ENCODE peak calls at places on chromosomes 2 and 18, in seven cellular contexts. One of them, this sample, is unnamed.

GRCh38 chr2:16971722-16972234 is 306.1 kb upstream of the CYRIA start:
- DNase-seq in H9: no peak
- DNase-seq in neuronal stem cell: no peak
- DNase-seq in mesendoderm: no peak
- DNase-seq in trophoblast cell: no peak
- DNase-seq in IMR-90: no peak
- DNase-seq in mesenchymal stem cell: no peak
- DNase-seq in this sample: no peak

GRCh38 chr2:190553254-190553653 is 18.7 kb upstream of the NEMP2 start:
- DNase-seq in H9: no peak
- DNase-seq in neuronal stem cell: no peak
- DNase-seq in mesendoderm: no peak
- DNase-seq in trophoblast cell: no peak
- DNase-seq in IMR-90: no peak
- DNase-seq in mesenchymal stem cell: no peak
- DNase-seq in this sample: no peak

GRCh38 chr2:86135653-86136052 is 29.6 kb downstream of the PTCD3 start:
- DNase-seq in H9: no peak
- DNase-seq in neuronal stem cell: no peak
- DNase-seq in mesendoderm: no peak
- DNase-seq in trophoblast cell: no peak
- DNase-seq in IMR-90: no peak
- DNase-seq in mesenchymal stem cell: no peak
- DNase-seq in this sample: no peak

GRCh38 chr2:106976548-106976947 is 90.6 kb upstream of the ST6GAL2 start:
- DNase-seq in H9: no peak
- DNase-seq in neuronal stem cell: no peak
- DNase-seq in mesendoderm: no peak
- DNase-seq in trophoblast cell: no peak
- DNase-seq in IMR-90: no peak
- DNase-seq in mesenchymal stem cell: no peak
- DNase-seq in this sample: no peak

GRCh38 chr18:3652380-3653262 is 202.6 kb downstream of the TGIF1 start:
- DNase-seq in H9: peak
- DNase-seq in neuronal stem cell: no peak
- DNase-seq in mesendoderm: peak
- DNase-seq in trophoblast cell: peak
- DNase-seq in IMR-90: peak
- DNase-seq in mesenchymal stem cell: peak
- DNase-seq in this sample: peak

GRCh38 chr2:223837290-223838061 is at the start of gene AP1S3:
- DNase-seq in H9: peak
- DNase-seq in neuronal stem cell: peak
- DNase-seq in mesendoderm: peak
- DNase-seq in trophoblast cell: peak
- DNase-seq in IMR-90: peak
- DNase-seq in mesenchymal stem cell: peak
- DNase-seq in this sample: peak

GRCh38 chr2:88626171-88627054 is 851 bp downstream of the EIF2AK3 start:
- DNase-seq in H9: peak
- DNase-seq in neuronal stem cell: peak
- DNase-seq in mesendoderm: peak
- DNase-seq in trophoblast cell: peak
- DNase-seq in IMR-90: no peak
- DNase-seq in mesenchymal stem cell: peak
- DNase-seq in this sample: no peak

GRCh38 chr2:241000831-241001321 is 2.5 kb downstream of the SNED1 start:
- DNase-seq in H9: no peak
- DNase-seq in neuronal stem cell: no peak
- DNase-seq in mesendoderm: no peak
- DNase-seq in trophoblast cell: no peak
- DNase-seq in IMR-90: no peak
- DNase-seq in mesenchymal stem cell: no peak
- DNase-seq in this sample: peak

GRCh38 chr2:205892141-205893064 is 193.6 kb downstream of the INO80D start:
- DNase-seq in H9: no peak
- DNase-seq in neuronal stem cell: peak
- DNase-seq in mesendoderm: no peak
- DNase-seq in trophoblast cell: peak
- DNase-seq in IMR-90: peak
- DNase-seq in mesenchymal stem cell: no peak
- DNase-seq in this sample: no peak

GRCh38 chr2:219398721-219399333 is 11.1 kb upstream of the DNPEP start:
- DNase-seq in H9: no peak
- DNase-seq in neuronal stem cell: no peak
- DNase-seq in mesendoderm: no peak
- DNase-seq in trophoblast cell: no peak
- DNase-seq in IMR-90: peak
- DNase-seq in mesenchymal stem cell: peak
- DNase-seq in this sample: no peak

GRCh38 chr2:179410552-179411356 is 146.1 kb upstream of the SESTD1 start:
- DNase-seq in H9: peak
- DNase-seq in neuronal stem cell: peak
- DNase-seq in mesendoderm: peak
- DNase-seq in trophoblast cell: peak
- DNase-seq in IMR-90: peak
- DNase-seq in mesenchymal stem cell: peak
- DNase-seq in this sample: no peak

GRCh38 chr2:1542971-1543370 is 129.7 kb downstream of the TPO start:
- DNase-seq in H9: no peak
- DNase-seq in neuronal stem cell: no peak
- DNase-seq in mesendoderm: no peak
- DNase-seq in trophoblast cell: no peak
- DNase-seq in IMR-90: no peak
- DNase-seq in mesenchymal stem cell: no peak
- DNase-seq in this sample: no peak

GRCh38 chr18:12276736-12277554 is 22.8 kb downstream of the CIDEA start:
- DNase-seq in H9: no peak
- DNase-seq in neuronal stem cell: no peak
- DNase-seq in mesendoderm: no peak
- DNase-seq in trophoblast cell: no peak
- DNase-seq in IMR-90: peak
- DNase-seq in mesenchymal stem cell: no peak
- DNase-seq in this sample: no peak

GRCh38 chr2:96500385-96501066 is 4.6 kb downstream of the NEURL3 start:
- DNase-seq in H9: no peak
- DNase-seq in neuronal stem cell: no peak
- DNase-seq in mesendoderm: no peak
- DNase-seq in trophoblast cell: no peak
- DNase-seq in IMR-90: no peak
- DNase-seq in mesenchymal stem cell: no peak
- DNase-seq in this sample: peak

GRCh38 chr2:226835420-226835795 is 446 bp upstream of the RHBDD1 start:
- DNase-seq in H9: peak
- DNase-seq in neuronal stem cell: no peak
- DNase-seq in mesendoderm: peak
- DNase-seq in trophoblast cell: no peak
- DNase-seq in IMR-90: peak
- DNase-seq in mesenchymal stem cell: no peak
- DNase-seq in this sample: no peak

GRCh38 chr18:68991281-68991680 is 193.4 kb downstream of the CCDC102B start:
- DNase-seq in H9: no peak
- DNase-seq in neuronal stem cell: no peak
- DNase-seq in mesendoderm: peak
- DNase-seq in trophoblast cell: no peak
- DNase-seq in IMR-90: peak
- DNase-seq in mesenchymal stem cell: peak
- DNase-seq in this sample: no peak

GRCh38 chr2:207750876-207751275 is 18.8 kb downstream of the FZD5 start:
- DNase-seq in H9: no peak
- DNase-seq in neuronal stem cell: no peak
- DNase-seq in mesendoderm: no peak
- DNase-seq in trophoblast cell: no peak
- DNase-seq in IMR-90: no peak
- DNase-seq in mesenchymal stem cell: no peak
- DNase-seq in this sample: no peak

GRCh38 chr2:149082781-149083180 is 44.3 kb downstream of the LYPD6B start:
- DNase-seq in H9: peak
- DNase-seq in neuronal stem cell: no peak
- DNase-seq in mesendoderm: no peak
- DNase-seq in trophoblast cell: peak
- DNase-seq in IMR-90: no peak
- DNase-seq in mesenchymal stem cell: no peak
- DNase-seq in this sample: no peak

GRCh38 chr18:79949571-79950439 is 1.6 kb downstream of the SLC66A2 start:
- DNase-seq in H9: peak
- DNase-seq in neuronal stem cell: no peak
- DNase-seq in mesendoderm: no peak
- DNase-seq in trophoblast cell: no peak
- DNase-seq in IMR-90: no peak
- DNase-seq in mesenchymal stem cell: no peak
- DNase-seq in this sample: no peak

GRCh38 chr2:233124449-233125080 is 64.4 kb downstream of the INPP5D start:
- DNase-seq in H9: no peak
- DNase-seq in neuronal stem cell: no peak
- DNase-seq in mesendoderm: no peak
- DNase-seq in trophoblast cell: peak
- DNase-seq in IMR-90: no peak
- DNase-seq in mesenchymal stem cell: no peak
- DNase-seq in this sample: no peak

GRCh38 chr2:26607698-26608097 is 33.5 kb downstream of the CIB4 start:
- DNase-seq in H9: peak
- DNase-seq in neuronal stem cell: no peak
- DNase-seq in mesendoderm: no peak
- DNase-seq in trophoblast cell: no peak
- DNase-seq in IMR-90: no peak
- DNase-seq in mesenchymal stem cell: no peak
- DNase-seq in this sample: no peak

GRCh38 chr2:58976374-58977055 is 735.4 kb upstream of the FANCL start:
- DNase-seq in H9: no peak
- DNase-seq in neuronal stem cell: no peak
- DNase-seq in mesendoderm: peak
- DNase-seq in trophoblast cell: peak
- DNase-seq in IMR-90: no peak
- DNase-seq in mesenchymal stem cell: no peak
- DNase-seq in this sample: no peak
- H2BK5ac ChIP-seq in H9: no peak
- H2BK5ac ChIP-seq in neuronal stem cell: no peak
- H2BK5ac ChIP-seq in mesendoderm: no peak
- H2BK5ac ChIP-seq in trophoblast cell: no peak
- H2BK5ac ChIP-seq in IMR-90: no peak
- H2BK5ac ChIP-seq in mesenchymal stem cell: no peak
- H2BK5ac ChIP-seq in this sample: peak

GRCh38 chr2:69366-70344 is 23.4 kb upstream of the FAM110C start:
- DNase-seq in H9: peak
- DNase-seq in neuronal stem cell: no peak
- DNase-seq in mesendoderm: peak
- DNase-seq in trophoblast cell: no peak
- DNase-seq in IMR-90: no peak
- DNase-seq in mesenchymal stem cell: no peak
- DNase-seq in this sample: no peak

GRCh38 chr2:71313-72035 is 25.2 kb upstream of the FAM110C start:
- DNase-seq in H9: no peak
- DNase-seq in neuronal stem cell: no peak
- DNase-seq in mesendoderm: no peak
- DNase-seq in trophoblast cell: no peak
- DNase-seq in IMR-90: no peak
- DNase-seq in mesenchymal stem cell: no peak
- DNase-seq in this sample: no peak

GRCh38 chr2:65121-65520 is 18.8 kb upstream of the FAM110C start:
- DNase-seq in H9: peak
- DNase-seq in neuronal stem cell: no peak
- DNase-seq in mesendoderm: peak
- DNase-seq in trophoblast cell: no peak
- DNase-seq in IMR-90: no peak
- DNase-seq in mesenchymal stem cell: no peak
- DNase-seq in this sample: no peak

DNA sequence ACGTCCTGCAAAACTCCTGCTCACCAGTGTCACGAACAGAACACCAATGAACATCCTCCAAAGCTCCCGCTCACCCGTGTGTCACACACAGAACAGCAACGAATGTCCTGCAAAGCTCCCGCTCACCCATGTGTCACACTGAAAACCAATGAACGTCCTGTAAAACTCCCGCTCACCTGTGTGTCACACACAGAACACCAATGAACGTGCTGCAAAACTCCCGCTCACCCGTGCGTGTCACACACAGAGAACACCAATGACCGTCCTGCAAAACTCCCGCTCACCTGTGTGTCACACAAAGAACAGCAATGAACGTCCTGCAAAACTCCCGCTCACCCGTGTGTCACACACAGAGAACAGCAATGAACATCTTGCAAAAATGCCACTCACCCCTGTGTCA is 20.5 kb upstream of the FAM110C start:
- DNase-seq in H9: no peak
- DNase-seq in neuronal stem cell: no peak
- DNase-seq in mesendoderm: no peak
- DNase-seq in trophoblast cell: no peak
- DNase-seq in IMR-90: no peak
- DNase-seq in mesenchymal stem cell: no peak
- DNase-seq in this sample: no peak
- H2BK5ac ChIP-seq in H9: no peak
- H2BK5ac ChIP-seq in neuronal stem cell: no peak
- H2BK5ac ChIP-seq in mesendoderm: no peak
- H2BK5ac ChIP-seq in trophoblast cell: no peak
- H2BK5ac ChIP-seq in IMR-90: no peak
- H2BK5ac ChIP-seq in mesenchymal stem cell: no peak
- H2BK5ac ChIP-seq in this sample: no peak

GRCh38 chr2:53098323-53099073 is 669.1 kb upstream of the CHAC2 start:
- DNase-seq in H9: no peak
- DNase-seq in neuronal stem cell: no peak
- DNase-seq in mesendoderm: no peak
- DNase-seq in trophoblast cell: no peak
- DNase-seq in IMR-90: no peak
- DNase-seq in mesenchymal stem cell: no peak
- DNase-seq in this sample: no peak

GRCh38 chr2:53108246-53108645 is 659.4 kb upstream of the CHAC2 start:
- DNase-seq in H9: no peak
- DNase-seq in neuronal stem cell: no peak
- DNase-seq in mesendoderm: no peak
- DNase-seq in trophoblast cell: no peak
- DNase-seq in IMR-90: no peak
- DNase-seq in mesenchymal stem cell: no peak
- DNase-seq in this sample: no peak

GRCh38 chr2:53103661-53104060 is 663.9 kb upstream of the CHAC2 start:
- DNase-seq in H9: no peak
- DNase-seq in neuronal stem cell: no peak
- DNase-seq in mesendoderm: no peak
- DNase-seq in trophoblast cell: no peak
- DNase-seq in IMR-90: no peak
- DNase-seq in mesenchymal stem cell: no peak
- DNase-seq in this sample: no peak

DNA sequence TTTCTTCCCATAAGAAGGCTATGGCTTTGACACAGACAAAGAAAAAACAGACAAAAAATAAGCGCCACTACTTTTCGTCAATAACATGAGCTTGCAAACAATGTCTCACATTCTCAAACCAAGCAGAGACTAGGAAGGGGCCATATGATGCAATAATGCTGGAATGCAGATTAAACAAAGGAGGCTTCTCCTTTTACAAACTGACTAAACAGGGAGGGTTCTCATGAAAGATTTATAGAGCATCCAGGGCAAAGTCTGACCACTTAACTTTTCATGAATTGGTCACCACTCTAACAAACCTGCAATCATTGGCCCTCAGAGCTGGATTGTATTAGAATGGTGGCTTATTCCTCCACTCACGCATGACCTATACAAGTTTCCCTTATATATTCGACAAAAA is 663.3 kb upstream of the CHAC2 start:
- DNase-seq in H9: no peak
- DNase-seq in neuronal stem cell: peak
- DNase-seq in mesendoderm: peak
- DNase-seq in trophoblast cell: no peak
- DNase-seq in IMR-90: peak
- DNase-seq in mesenchymal stem cell: peak
- DNase-seq in this sample: peak
- H2BK5ac ChIP-seq in H9: no peak
- H2BK5ac ChIP-seq in neuronal stem cell: no peak
- H2BK5ac ChIP-seq in mesendoderm: no peak
- H2BK5ac ChIP-seq in trophoblast cell: no peak
- H2BK5ac ChIP-seq in IMR-90: no peak
- H2BK5ac ChIP-seq in mesenchymal stem cell: no peak
- H2BK5ac ChIP-seq in this sample: no peak

GRCh38 chr18:74083071-74083954 is 64.3 kb downstream of the FBXO15 start:
- DNase-seq in H9: no peak
- DNase-seq in neuronal stem cell: no peak
- DNase-seq in mesendoderm: no peak
- DNase-seq in trophoblast cell: no peak
- DNase-seq in IMR-90: no peak
- DNase-seq in mesenchymal stem cell: no peak
- DNase-seq in this sample: no peak
- H2BK5ac ChIP-seq in H9: no peak
- H2BK5ac ChIP-seq in neuronal stem cell: no peak
- H2BK5ac ChIP-seq in mesendoderm: no peak
- H2BK5ac ChIP-seq in trophoblast cell: no peak
- H2BK5ac ChIP-seq in IMR-90: no peak
- H2BK5ac ChIP-seq in mesenchymal stem cell: no peak
- H2BK5ac ChIP-seq in this sample: no peak

This sample was measured in H1.